ENCODE peak calls at places on chromosomes 2 and 18, in four cellular contexts. J, Q, G and I are unnamed samples.

GRCh38 chr2:64332300-64332699 is 121.7 kb upstream of the LGALSL start:
- DNase-seq in Q (no peak), G (no peak), J (no peak), I (no peak)

GRCh38 chr2:69070987-69071386 is 58.0 kb downstream of the ANTXR1 start:
- DNase-seq in Q (no peak), G (no peak), J (no peak), I (no peak)

GRCh38 chr18:62324355-62324828 is 718 bp upstream of the TNFRSF11A start:
- DNase-seq in G (no peak), J (no peak), Q (no peak), I (no peak)

GRCh38 chr2:194867328-194867727 is 789.7 kb upstream of the SLC39A10 start:
- DNase-seq in G (no peak), J (peak; percentile 2), Q (no peak), I (no peak)

GRCh38 chr2:234111523-234111922 is 61.0 kb downstream of the SPP2 start:
- DNase-seq in G (no peak), Q (no peak), J (peak; percentile 59), I (no peak)

GRCh38 chr2:189837336-189837735 is 53.1 kb downstream of the PMS1 start:
- DNase-seq in G (no peak), Q (no peak), J (no peak), I (no peak)

GRCh38 chr2:237864030-237864931 is 4.9 kb downstream of the RAMP1 start:
- DNase-seq in J (no peak), G (no peak), Q (no peak), I (peak; percentile 62)

GRCh38 chr2:222203031-222203430 is 95.8 kb downstream of the PAX3 start:
- DNase-seq in Q (no peak), J (no peak), G (no peak), I (no peak)

GRCh38 chr2:161412346-161412745 is 3.8 kb upstream of the TBR1 start:
- DNase-seq in G (no peak), J (peak; percentile 28), Q (no peak), I (no peak)

GRCh38 chr2:28338046-28338753 is 54.5 kb upstream of the FOSL2 start:
- DNase-seq in G (no peak), Q (no peak), J (peak; percentile 93), I (no peak)

GRCh38 chr2:232142049-232142448 is 180.5 kb downstream of the DIS3L2 start:
- DNase-seq in J (peak; percentile 35), Q (peak; percentile 49), G (no peak), I (peak; percentile 50)

GRCh38 chr2:112583497-112584133 is 794 bp upstream of the CHCHD5 start:
- DNase-seq in J (peak; percentile 44), Q (no peak), G (no peak), I (no peak)

GRCh38 chr2:150028337-150028736 is 440.8 kb upstream of the MMADHC start:
- DNase-seq in G (no peak), J (no peak), Q (no peak), I (no peak)

GRCh38 chr2:231104115-231104713 is 20.6 kb downstream of the HTR2B start:
- DNase-seq in G (peak; percentile 62), J (peak; percentile 77), Q (peak; percentile 73), I (peak; percentile 9)

GRCh38 chr2:177296047-177296446 is 31.5 kb upstream of the NFE2L2 start:
- DNase-seq in G (no peak), Q (no peak), J (peak; percentile 51), I (no peak)

GRCh38 chr2:112474844-112475486 is 7.0 kb upstream of the TTL start:
- DNase-seq in J (peak; percentile 71), Q (no peak), G (no peak), I (no peak)

GRCh38 chr2:26469092-26469710 is 8.7 kb downstream of the OTOF start:
- DNase-seq in G (peak; percentile 48), J (peak; percentile 78), Q (peak; percentile 81), I (peak; percentile 90)

GRCh38 chr2:237865623-237866041 is 6.2 kb downstream of the RAMP1 start:
- DNase-seq in Q (no peak), G (no peak), J (peak; percentile 28), I (peak; percentile 71)

GRCh38 chr2:164203131-164203530 is 418.2 kb downstream of the GRB14 start:
- DNase-seq in G (no peak), Q (no peak), J (no peak), I (no peak)

GRCh38 chr2:104909317-104909716 is 55.4 kb downstream of the POU3F3 start:
- DNase-seq in J (no peak), Q (no peak), G (no peak), I (peak; percentile 46)

GRCh38 chr18:3612315-3612714 is 162.3 kb downstream of the TGIF1 start:
- DNase-seq in G (no peak), Q (no peak), J (peak; percentile 42), I (no peak)

GRCh38 chr2:203446071-203446481 is 89.0 kb downstream of the RAPH1 start:
- DNase-seq in J (peak; percentile 92), G (no peak), Q (no peak), I (no peak)

GRCh38 chr2:120298173-120298835 is 45.7 kb downstream of the RALB start:
- DNase-seq in Q (no peak), G (no peak), J (peak; percentile 37), I (no peak)

GRCh38 chr2:162092656-162093556 is 18.9 kb upstream of the DPP4 start:
- DNase-seq in J (peak; percentile 99), G (no peak), Q (no peak), I (no peak)

GRCh38 chr18:28002841-28003240 is 174.1 kb downstream of the CDH2 start:
- DNase-seq in G (no peak), J (no peak), Q (no peak), I (no peak)

GRCh38 chr2:56981554-56981953 is 797.8 kb downstream of the CCDC85A start:
- DNase-seq in G (no peak), Q (no peak), J (no peak), I (no peak)

GRCh38 chr2:111202266-111203040 is 81.7 kb downstream of the BCL2L11 start:
- DNase-seq in G (no peak), Q (no peak), J (peak; percentile 41), I (no peak)